ENCODE peak calls at places on chromosomes 7 and 10, in four cellular contexts. One of them, this sample, is unnamed. For H3K9me3, the result is how much of the 10 kb centered on the place peaks cover.

GRCh38 chr10:58618158-58618676 is 105.5 kb downstream of the BICC1 start:
- DNase-seq in IMR-90: no peak
- DNase-seq in GM23248: no peak
- DNase-seq in right cardiac atrium: no peak
- DNase-seq in this sample: no peak

GRCh38 chr10:114261116-114261515 is 22.1 kb downstream of the VWA2 start:
- DNase-seq in IMR-90: peak
- DNase-seq in GM23248: peak
- DNase-seq in right cardiac atrium: no peak
- DNase-seq in this sample: no peak

GRCh38 chr7:66731986-66732385 is 8.5 kb upstream of the RABGEF1 start:
- DNase-seq in IMR-90: no peak
- DNase-seq in GM23248: no peak
- DNase-seq in right cardiac atrium: no peak
- DNase-seq in this sample: no peak

GRCh38 chr10:12589789-12590188 is 240.4 kb downstream of the CAMK1D start:
- DNase-seq in IMR-90: no peak
- DNase-seq in GM23248: no peak
- DNase-seq in right cardiac atrium: no peak
- DNase-seq in this sample: no peak

GRCh38 chr7:155131090-155131489 is 61.0 kb downstream of the HTR5A start:
- DNase-seq in IMR-90: no peak
- DNase-seq in GM23248: no peak
- DNase-seq in right cardiac atrium: no peak
- DNase-seq in this sample: no peak

GRCh38 chr10:88826390-88826789 is 23.9 kb downstream of the LIPM start:
- DNase-seq in IMR-90: no peak
- DNase-seq in GM23248: no peak
- DNase-seq in right cardiac atrium: no peak
- DNase-seq in this sample: no peak

GRCh38 chr10:29646960-29647431 is 12.2 kb upstream of the SVIL start:
- DNase-seq in IMR-90: peak
- DNase-seq in GM23248: peak
- DNase-seq in right cardiac atrium: no peak
- DNase-seq in this sample: peak

GRCh38 chr10:78861456-78862327 is 207.1 kb upstream of the ZMIZ1 start:
- DNase-seq in IMR-90: no peak
- DNase-seq in GM23248: peak
- DNase-seq in right cardiac atrium: no peak
- DNase-seq in this sample: no peak

GRCh38 chr7:111436608-111437007 is 125.7 kb downstream of the IMMP2L start:
- DNase-seq in IMR-90: no peak
- DNase-seq in GM23248: no peak
- DNase-seq in right cardiac atrium: no peak
- DNase-seq in this sample: no peak

GRCh38 chr7:111439977-111440376 is 122.3 kb downstream of the IMMP2L start:
- DNase-seq in IMR-90: peak
- DNase-seq in GM23248: peak
- DNase-seq in right cardiac atrium: no peak
- DNase-seq in this sample: no peak

GRCh38 chr7:111438369-111439289 is 123.7 kb downstream of the IMMP2L start:
- DNase-seq in IMR-90: peak
- DNase-seq in GM23248: peak
- DNase-seq in right cardiac atrium: no peak
- DNase-seq in this sample: no peak

GRCh38 chr7:111433426-111433825 is 128.9 kb downstream of the IMMP2L start:
- DNase-seq in IMR-90: no peak
- DNase-seq in GM23248: no peak
- DNase-seq in right cardiac atrium: no peak
- DNase-seq in this sample: no peak

DNA sequence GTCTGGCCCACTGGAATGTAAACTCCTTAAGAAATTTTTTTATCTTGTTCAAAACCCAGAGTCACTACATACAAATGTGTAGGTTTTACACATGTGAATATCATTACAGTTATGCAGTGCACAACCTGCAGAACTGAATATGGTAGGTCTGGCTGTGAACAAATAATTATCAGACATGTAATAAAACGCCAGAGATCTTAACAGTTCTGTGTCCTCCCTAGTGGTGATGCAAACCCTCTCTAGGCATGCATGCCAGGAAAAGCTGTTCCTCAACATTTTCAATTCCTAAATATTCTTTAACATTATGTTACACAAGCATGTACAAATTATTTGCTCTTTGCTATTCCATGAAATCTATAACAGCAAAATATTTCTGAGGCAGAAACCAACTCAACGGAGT is 124.6 kb downstream of the IMMP2L start:
- DNase-seq in IMR-90: no peak
- DNase-seq in GM23248: peak
- DNase-seq in right cardiac atrium: no peak
- DNase-seq in this sample: no peak
- H3K9me3 ChIP-seq in IMR-90: under half
- H3K9me3 ChIP-seq in GM23248: under half
- H3K9me3 ChIP-seq in right cardiac atrium: under half
- H3K9me3 ChIP-seq in this sample: under half

GRCh38 chr10:91163269-91163708 is 57.2 kb upstream of the PCGF5 start:
- DNase-seq in IMR-90: peak
- DNase-seq in GM23248: peak
- DNase-seq in right cardiac atrium: peak
- DNase-seq in this sample: peak

GRCh38 chr10:91163709-91164474 is 56.6 kb upstream of the PCGF5 start:
- DNase-seq in IMR-90: peak
- DNase-seq in GM23248: peak
- DNase-seq in right cardiac atrium: peak
- DNase-seq in this sample: peak

GRCh38 chr10:91162495-91163268 is 57.8 kb upstream of the PCGF5 start:
- DNase-seq in IMR-90: peak
- DNase-seq in GM23248: peak
- DNase-seq in right cardiac atrium: peak
- DNase-seq in this sample: peak

GRCh38 chr10:91162050-91162494 is 58.4 kb upstream of the PCGF5 start:
- DNase-seq in IMR-90: peak
- DNase-seq in GM23248: peak
- DNase-seq in right cardiac atrium: no peak
- DNase-seq in this sample: no peak

DNA sequence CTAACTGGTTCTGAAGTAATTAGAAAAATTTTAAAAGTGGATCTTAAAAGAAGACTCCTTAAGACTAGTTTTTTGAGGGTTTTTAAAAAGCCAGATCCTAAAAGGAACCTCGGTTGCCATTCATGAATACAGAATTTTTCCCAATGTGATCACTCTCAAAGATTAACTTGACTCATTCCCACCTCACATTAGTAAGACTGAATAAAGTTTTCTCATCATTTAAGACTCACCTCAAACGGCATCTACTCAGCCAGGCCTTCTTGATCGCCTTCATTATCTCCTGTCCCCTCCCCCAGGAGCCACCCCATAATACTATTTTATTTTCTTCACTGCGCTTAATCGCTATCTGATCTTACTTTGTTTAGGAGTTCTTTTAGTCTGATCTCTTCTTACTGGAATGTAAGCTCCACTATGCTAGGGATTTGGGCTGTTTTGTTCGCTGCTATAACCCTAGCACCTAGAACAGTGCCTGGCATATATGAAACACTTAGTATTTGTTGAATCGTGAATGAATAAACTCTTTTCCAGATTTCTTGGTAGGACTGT is 55.9 kb upstream of the PCGF5 start:
- DNase-seq in IMR-90: peak
- DNase-seq in GM23248: peak
- DNase-seq in right cardiac atrium: no peak
- DNase-seq in this sample: peak
- H3K4me3 ChIP-seq in IMR-90: peak
- H3K4me3 ChIP-seq in GM23248: peak
- H3K4me3 ChIP-seq in right cardiac atrium: peak
- H3K4me3 ChIP-seq in this sample: peak

GRCh38 chr10:72321248-72322029 is 33.3 kb downstream of the DNAJB12 start:
- DNase-seq in IMR-90: no peak
- DNase-seq in GM23248: no peak
- DNase-seq in right cardiac atrium: peak
- DNase-seq in this sample: no peak
- H3K27ac ChIP-seq in IMR-90: peak
- H3K27ac ChIP-seq in GM23248: peak
- H3K27ac ChIP-seq in right cardiac atrium: peak
- H3K27ac ChIP-seq in this sample: peak

DNA sequence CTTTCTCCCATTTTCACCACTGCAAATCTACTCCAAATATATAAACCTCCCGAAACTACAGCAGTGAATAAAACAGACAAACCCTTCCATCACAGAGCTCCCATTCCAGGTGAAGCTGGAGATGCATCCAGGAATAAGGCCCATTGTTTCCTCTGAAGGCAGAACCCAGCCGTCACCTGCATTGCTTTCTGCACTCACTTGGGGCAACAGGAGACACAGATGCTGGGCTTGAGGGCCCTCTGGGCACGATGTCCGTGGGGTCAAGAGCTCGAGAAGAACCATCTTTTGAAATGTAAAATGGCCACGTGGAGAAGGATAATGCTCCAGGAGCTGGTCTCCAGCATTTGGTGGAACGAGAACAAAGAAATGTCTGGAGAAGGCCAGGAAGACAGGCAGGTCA is 555.9 kb downstream of the DNAJB6 start:
- DNase-seq in IMR-90: no peak
- DNase-seq in GM23248: no peak
- DNase-seq in right cardiac atrium: no peak
- DNase-seq in this sample: no peak
- H3K9me3 ChIP-seq in IMR-90: half or more
- H3K9me3 ChIP-seq in GM23248: under half
- H3K9me3 ChIP-seq in right cardiac atrium: under half
- H3K9me3 ChIP-seq in this sample: under half

DNA sequence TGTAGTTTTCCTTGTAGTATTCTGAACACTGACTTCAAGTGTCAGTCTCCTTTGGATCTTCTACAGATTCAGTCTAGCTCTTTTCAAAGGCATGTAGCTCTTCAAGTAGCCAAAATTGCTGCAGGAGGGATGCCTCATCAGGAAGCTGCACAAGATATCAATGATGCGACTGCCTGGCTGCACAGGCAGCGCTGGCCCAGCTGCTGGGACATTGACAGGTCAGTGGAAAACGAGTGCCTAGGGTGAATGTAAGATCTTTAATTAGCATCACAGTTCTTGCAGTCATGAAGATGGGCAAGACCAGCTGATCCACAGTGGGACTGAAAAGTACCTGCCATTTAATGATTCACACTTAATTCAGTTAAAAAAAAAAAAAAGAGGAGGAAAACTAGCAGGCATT is 167.6 kb downstream of the ANK3 start:
- DNase-seq in IMR-90: no peak
- DNase-seq in GM23248: no peak
- DNase-seq in right cardiac atrium: no peak
- DNase-seq in this sample: no peak
- H3K4me3 ChIP-seq in IMR-90: no peak
- H3K4me3 ChIP-seq in GM23248: no peak
- H3K4me3 ChIP-seq in right cardiac atrium: no peak
- H3K4me3 ChIP-seq in this sample: no peak

GRCh38 chr10:47024046-47024322 is 112.8 kb downstream of the PTPN20 start:
- DNase-seq in IMR-90: no peak
- DNase-seq in GM23248: no peak
- DNase-seq in right cardiac atrium: no peak
- DNase-seq in this sample: no peak

GRCh38 chr10:47021850-47022249 is 110.6 kb downstream of the PTPN20 start:
- DNase-seq in IMR-90: no peak
- DNase-seq in GM23248: no peak
- DNase-seq in right cardiac atrium: no peak
- DNase-seq in this sample: no peak

GRCh38 chr10:47022311-47023131 is 111.3 kb downstream of the PTPN20 start:
- DNase-seq in IMR-90: no peak
- DNase-seq in GM23248: no peak
- DNase-seq in right cardiac atrium: peak
- DNase-seq in this sample: no peak

GRCh38 chr10:47024399-47025252 is 113.4 kb downstream of the PTPN20 start:
- DNase-seq in IMR-90: peak
- DNase-seq in GM23248: peak
- DNase-seq in right cardiac atrium: no peak
- DNase-seq in this sample: peak

DNA sequence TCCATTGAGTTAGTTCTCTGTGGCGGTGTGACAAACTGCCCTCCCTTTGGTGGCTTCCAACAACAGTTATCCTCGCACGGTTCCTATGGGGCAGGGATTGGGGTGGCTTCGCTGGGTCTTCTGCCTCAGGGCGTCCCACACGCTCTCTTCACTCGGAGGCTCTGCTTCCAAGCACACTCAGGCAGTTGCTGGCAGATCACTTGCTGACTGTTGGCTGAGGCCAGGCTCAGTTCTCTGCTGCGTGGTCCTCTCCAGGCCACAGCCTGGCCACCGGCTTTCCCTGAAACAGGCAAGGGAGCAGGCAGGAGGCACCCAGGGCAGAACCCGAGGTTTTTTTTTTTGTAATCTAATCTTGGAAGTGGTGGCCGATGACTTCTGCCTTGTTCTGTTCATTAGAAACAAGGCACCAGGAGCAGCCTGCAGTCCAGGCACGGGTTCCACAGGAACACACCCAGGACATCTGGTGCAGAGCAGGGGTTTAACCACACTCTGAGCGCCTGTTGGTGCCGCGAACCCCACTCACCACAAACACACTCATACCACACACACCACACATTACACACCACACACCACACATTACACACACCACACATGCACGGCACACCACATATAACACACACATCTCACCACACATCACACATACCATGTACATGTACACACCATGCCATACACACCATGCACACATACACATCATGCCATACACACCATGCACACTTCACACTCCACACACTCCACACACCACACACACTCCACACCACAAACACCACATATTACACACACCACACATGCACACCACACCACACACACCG is 112.2 kb downstream of the PTPN20 start:
- DNase-seq in IMR-90: no peak
- DNase-seq in GM23248: peak
- DNase-seq in right cardiac atrium: no peak
- DNase-seq in this sample: no peak
- H3K27ac ChIP-seq in IMR-90: no peak
- H3K27ac ChIP-seq in GM23248: no peak
- H3K27ac ChIP-seq in right cardiac atrium: no peak
- H3K27ac ChIP-seq in this sample: no peak

DNA sequence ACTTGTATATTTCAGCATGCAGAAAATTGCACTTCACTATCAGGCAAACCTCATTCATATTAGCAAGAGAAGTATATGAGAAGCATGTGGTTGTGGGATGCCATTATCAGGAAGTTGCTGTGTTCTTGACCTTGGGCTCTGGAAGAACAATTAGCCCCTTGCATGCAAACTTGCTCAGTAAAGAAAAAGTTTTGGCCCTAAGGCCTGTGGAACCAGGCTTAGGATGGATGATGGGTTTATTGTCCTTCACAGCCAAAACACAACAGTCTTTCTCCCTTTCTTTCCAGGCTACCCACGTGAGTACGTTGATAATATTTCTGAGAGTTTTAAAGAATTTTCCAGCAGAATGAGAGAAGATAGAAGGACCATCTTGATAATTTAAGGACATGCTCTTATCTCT is 166.4 kb downstream of the AUTS2 start:
- DNase-seq in IMR-90: no peak
- DNase-seq in GM23248: no peak
- DNase-seq in right cardiac atrium: no peak
- DNase-seq in this sample: no peak
- H3K9me3 ChIP-seq in IMR-90: under half
- H3K9me3 ChIP-seq in GM23248: under half
- H3K9me3 ChIP-seq in right cardiac atrium: under half
- H3K9me3 ChIP-seq in this sample: under half